ENCODE peak calls at places on chromosomes 11 and 22, in four cellular contexts. One of them, this sample, is unnamed.

GRCh38 chr11:706439-706956 is 467 bp downstream of the EPS8L2 start:
- DNase-seq in body of pancreas: peak; percentile 59
- DNase-seq in HepG2: no peak
- DNase-seq in stomach: peak; percentile 52
- DNase-seq in this sample: peak; percentile 53

GRCh38 chr11:124740277-124740882 is 638 bp downstream of the NRGN start:
- DNase-seq in body of pancreas: no peak
- DNase-seq in stomach: no peak
- DNase-seq in HepG2: no peak
- DNase-seq in this sample: peak; percentile 60

GRCh38 chr22:46602025-46602424 is 18.2 kb upstream of the GRAMD4 start:
- DNase-seq in body of pancreas: no peak
- DNase-seq in HepG2: no peak
- DNase-seq in stomach: no peak
- DNase-seq in this sample: no peak

GRCh38 chr11:12220305-12220704 is 109.9 kb downstream of the MICAL2 start:
- DNase-seq in stomach: peak; percentile 67
- DNase-seq in body of pancreas: peak; percentile 78
- DNase-seq in HepG2: no peak
- DNase-seq in this sample: peak; percentile 45

GRCh38 chr11:103851166-103851651 is 185.2 kb upstream of the DDI1 start:
- DNase-seq in body of pancreas: peak; percentile 48
- DNase-seq in HepG2: no peak
- DNase-seq in stomach: no peak
- DNase-seq in this sample: no peak

GRCh38 chr11:6298605-6299004 is 21.7 kb downstream of the CAVIN3 start:
- DNase-seq in body of pancreas: peak; percentile 85
- DNase-seq in stomach: peak; percentile 82
- DNase-seq in HepG2: peak; percentile 38
- DNase-seq in this sample: peak; percentile 32

GRCh38 chr11:34915136-34916013 is 804 bp downstream of the APIP start:
- DNase-seq in HepG2: no peak
- DNase-seq in stomach: no peak
- DNase-seq in body of pancreas: no peak
- DNase-seq in this sample: no peak

GRCh38 chr22:42895541-42895981 is 38.5 kb upstream of the ARFGAP3 start:
- DNase-seq in stomach: no peak
- DNase-seq in HepG2: no peak
- DNase-seq in body of pancreas: peak; percentile 58
- DNase-seq in this sample: peak; percentile 17

GRCh38 chr11:10942621-10943020 is 84.8 kb upstream of the ZBED5 start:
- DNase-seq in HepG2: no peak
- DNase-seq in stomach: no peak
- DNase-seq in body of pancreas: no peak
- DNase-seq in this sample: no peak

GRCh38 chr11:111081021-111081511 is 164.5 kb upstream of the POU2AF2 start:
- DNase-seq in stomach: no peak
- DNase-seq in HepG2: no peak
- DNase-seq in body of pancreas: no peak
- DNase-seq in this sample: peak; percentile 72

GRCh38 chr11:74696932-74697687 is 34.1 kb downstream of the CHRDL2 start:
- DNase-seq in HepG2: peak; percentile 26
- DNase-seq in body of pancreas: peak; percentile 87
- DNase-seq in stomach: peak; percentile 77
- DNase-seq in this sample: peak; percentile 73

GRCh38 chr22:32697331-32697995 is 104.0 kb upstream of the TIMP3 start:
- DNase-seq in HepG2: peak; percentile 88
- DNase-seq in stomach: no peak
- DNase-seq in body of pancreas: no peak
- DNase-seq in this sample: no peak

GRCh38 chr11:130472434-130472961 is 24.1 kb downstream of the ADAMTS15 start:
- DNase-seq in HepG2: no peak
- DNase-seq in body of pancreas: no peak
- DNase-seq in stomach: no peak
- DNase-seq in this sample: no peak

GRCh38 chr22:42321908-42322561 is 51.6 kb upstream of the TCF20 start:
- DNase-seq in stomach: no peak
- DNase-seq in HepG2: no peak
- DNase-seq in body of pancreas: no peak
- DNase-seq in this sample: no peak

GRCh38 chr11:31702966-31703365 is 108.2 kb downstream of the PAX6 start:
- DNase-seq in stomach: no peak
- DNase-seq in body of pancreas: no peak
- DNase-seq in HepG2: peak; percentile 16
- DNase-seq in this sample: no peak

GRCh38 chr11:64251986-64252837 is 882 bp downstream of the PLCB3 start:
- DNase-seq in HepG2: no peak
- DNase-seq in body of pancreas: peak; percentile 59
- DNase-seq in stomach: peak; percentile 78
- DNase-seq in this sample: peak; percentile 63

GRCh38 chr22:28874816-28875320 is 8.5 kb upstream of the ZNRF3 start:
- DNase-seq in stomach: no peak
- DNase-seq in HepG2: no peak
- DNase-seq in body of pancreas: no peak
- DNase-seq in this sample: no peak

GRCh38 chr22:18113680-18114394 is 3.2 kb downstream of the TUBA8 start:
- DNase-seq in stomach: no peak
- DNase-seq in body of pancreas: no peak
- DNase-seq in HepG2: no peak
- DNase-seq in this sample: no peak

GRCh38 chr11:8793114-8793777 is 110.7 kb downstream of the RPL27A start:
- DNase-seq in body of pancreas: no peak
- DNase-seq in stomach: no peak
- DNase-seq in HepG2: peak; percentile 30
- DNase-seq in this sample: no peak
- H3K4me1 ChIP-seq in body of pancreas: peaks cover 85% of the 10 kb centered on the region
- H3K4me1 ChIP-seq in stomach: peaks cover 98% of the 10 kb centered on the region
- H3K4me1 ChIP-seq in HepG2: peaks cover 50% of the 10 kb centered on the region
- H3K4me1 ChIP-seq in this sample: peaks cover 30% of the 10 kb centered on the region

GRCh38 chr11:78039919-78040671 is 17.0 kb upstream of the KCTD14 start:
- DNase-seq in stomach: peak; percentile 72
- DNase-seq in body of pancreas: peak; percentile 76
- DNase-seq in HepG2: peak; percentile 67
- DNase-seq in this sample: peak; percentile 85
- TF ChIP-seq POLR2A in stomach: no peak
- TF ChIP-seq POLR2A in body of pancreas: no peak
- TF ChIP-seq POLR2A in HepG2: no peak
- TF ChIP-seq POLR2A in this sample: no peak

GRCh38 chr11:36391062-36391461 is 95.0 kb downstream of the PRR5L start:
- DNase-seq in stomach: no peak
- DNase-seq in body of pancreas: no peak
- DNase-seq in HepG2: no peak
- DNase-seq in this sample: no peak

GRCh38 chr11:36398261-36398953 is 102.3 kb downstream of the PRR5L start:
- DNase-seq in HepG2: no peak
- DNase-seq in body of pancreas: no peak
- DNase-seq in stomach: no peak
- DNase-seq in this sample: no peak

GRCh38 chr11:36394056-36394455 is 98.0 kb downstream of the PRR5L start:
- DNase-seq in stomach: no peak
- DNase-seq in HepG2: no peak
- DNase-seq in body of pancreas: no peak
- DNase-seq in this sample: no peak

GRCh38 chr11:36399236-36399635 is 103.1 kb downstream of the PRR5L start:
- DNase-seq in body of pancreas: no peak
- DNase-seq in HepG2: no peak
- DNase-seq in stomach: no peak
- DNase-seq in this sample: peak; percentile 34

DNA sequence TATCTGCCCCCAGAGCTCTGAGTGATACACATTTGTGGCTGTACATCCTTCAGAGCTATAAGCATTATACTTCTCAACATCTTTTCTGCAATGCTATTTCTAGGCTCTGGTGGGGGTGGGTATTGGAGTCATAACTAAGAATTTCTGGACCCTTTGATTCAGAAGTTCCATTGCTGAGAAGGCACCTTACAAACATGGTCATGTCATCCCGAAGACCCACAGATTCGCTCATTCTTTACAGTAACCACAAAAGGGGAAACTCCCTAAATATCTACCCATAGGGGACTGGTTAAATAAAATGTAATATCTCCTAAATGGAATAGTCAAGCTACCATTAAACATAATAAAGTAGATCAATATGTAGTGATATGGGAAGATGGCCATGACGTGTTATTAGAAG is 98.8 kb downstream of the PRR5L start:
- DNase-seq in HepG2: no peak
- DNase-seq in stomach: no peak
- DNase-seq in body of pancreas: no peak
- DNase-seq in this sample: no peak
- H3K4me1 ChIP-seq in HepG2: no peaks in the 10 kb centered on the region
- H3K4me1 ChIP-seq in stomach: no peaks in the 10 kb centered on the region
- H3K4me1 ChIP-seq in body of pancreas: no peaks in the 10 kb centered on the region
- H3K4me1 ChIP-seq in this sample: peaks cover 3% of the 10 kb centered on the region

GRCh38 chr22:38315801-38316339 is 1.4 kb downstream of the CSNK1E start:
- DNase-seq in HepG2: no peak
- DNase-seq in body of pancreas: no peak
- DNase-seq in stomach: no peak
- DNase-seq in this sample: peak; percentile 9
- TF ChIP-seq POLR2A in HepG2: no peak
- TF ChIP-seq POLR2A in body of pancreas: no peak
- TF ChIP-seq POLR2A in stomach: no peak
- TF ChIP-seq POLR2A in this sample: no peak

GRCh38 chr11:33912405-33913361 is 20.8 kb upstream of the LMO2 start:
- DNase-seq in stomach: no peak
- DNase-seq in HepG2: no peak
- DNase-seq in body of pancreas: no peak
- DNase-seq in this sample: no peak

GRCh38 chr11:33910960-33911339 is 19.1 kb upstream of the LMO2 start:
- DNase-seq in body of pancreas: no peak
- DNase-seq in HepG2: no peak
- DNase-seq in stomach: no peak
- DNase-seq in this sample: no peak

GRCh38 chr11:33907419-33907818 is 15.5 kb upstream of the LMO2 start:
- DNase-seq in stomach: no peak
- DNase-seq in HepG2: no peak
- DNase-seq in body of pancreas: no peak
- DNase-seq in this sample: no peak

GRCh38 chr11:33909552-33909951 is 17.7 kb upstream of the LMO2 start:
- DNase-seq in body of pancreas: no peak
- DNase-seq in stomach: no peak
- DNase-seq in HepG2: no peak
- DNase-seq in this sample: no peak

DNA sequence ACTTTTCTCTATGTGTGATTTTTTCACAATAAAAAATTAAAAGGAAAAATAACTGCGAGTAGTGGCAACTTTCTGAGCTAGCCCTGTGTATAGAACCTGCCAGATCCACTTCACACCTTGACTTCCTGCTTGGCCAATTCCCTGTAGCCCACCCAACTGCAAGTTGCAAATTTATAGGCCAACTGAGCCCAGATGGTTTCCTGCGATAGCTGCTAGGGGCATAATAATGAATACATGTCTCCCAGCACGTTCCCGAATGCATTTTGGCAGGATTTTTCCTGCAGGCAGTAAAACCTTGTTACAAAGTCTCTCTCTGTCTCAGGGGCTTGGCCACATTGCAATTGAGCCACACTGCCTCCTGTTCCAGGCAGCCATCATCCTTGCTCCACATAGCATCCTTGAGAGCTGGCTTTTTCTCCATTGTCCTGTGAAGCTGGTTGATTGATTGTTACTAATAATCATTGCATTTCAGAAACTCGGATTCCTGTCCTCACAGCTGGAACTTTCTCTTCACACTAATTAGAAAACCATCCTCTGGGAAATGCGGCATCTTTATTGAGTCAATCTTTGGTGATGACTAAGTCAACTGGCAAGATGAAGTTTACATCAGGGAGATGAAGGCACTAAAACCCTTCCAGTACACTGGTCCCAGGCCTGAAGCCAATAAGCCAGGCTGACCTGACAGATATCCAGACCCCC is 18.5 kb upstream of the LMO2 start:
- DNase-seq in HepG2: no peak
- DNase-seq in body of pancreas: no peak
- DNase-seq in stomach: no peak
- DNase-seq in this sample: no peak
- H3K4me1 ChIP-seq in HepG2: no peaks in the 10 kb centered on the region
- H3K4me1 ChIP-seq in body of pancreas: no peaks in the 10 kb centered on the region
- H3K4me1 ChIP-seq in stomach: peaks cover 9% of the 10 kb centered on the region
- H3K4me1 ChIP-seq in this sample: no peaks in the 10 kb centered on the region

GRCh38 chr22:20130319-20130718 is 1.3 kb upstream of the ZDHHC8 start:
- DNase-seq in stomach: no peak
- DNase-seq in HepG2: no peak
- DNase-seq in body of pancreas: peak; percentile 39
- DNase-seq in this sample: no peak

GRCh38 chr22:20129747-20130014 is 1.9 kb upstream of the ZDHHC8 start:
- DNase-seq in HepG2: no peak
- DNase-seq in body of pancreas: no peak
- DNase-seq in stomach: no peak
- DNase-seq in this sample: no peak

GRCh38 chr22:20128619-20128901 is 3.0 kb upstream of the ZDHHC8 start:
- DNase-seq in stomach: no peak
- DNase-seq in HepG2: no peak
- DNase-seq in body of pancreas: no peak
- DNase-seq in this sample: no peak

GRCh38 chr22:20127869-20128618 is 3.6 kb upstream of the ZDHHC8 start:
- DNase-seq in HepG2: no peak
- DNase-seq in body of pancreas: no peak
- DNase-seq in stomach: no peak
- DNase-seq in this sample: no peak

DNA sequence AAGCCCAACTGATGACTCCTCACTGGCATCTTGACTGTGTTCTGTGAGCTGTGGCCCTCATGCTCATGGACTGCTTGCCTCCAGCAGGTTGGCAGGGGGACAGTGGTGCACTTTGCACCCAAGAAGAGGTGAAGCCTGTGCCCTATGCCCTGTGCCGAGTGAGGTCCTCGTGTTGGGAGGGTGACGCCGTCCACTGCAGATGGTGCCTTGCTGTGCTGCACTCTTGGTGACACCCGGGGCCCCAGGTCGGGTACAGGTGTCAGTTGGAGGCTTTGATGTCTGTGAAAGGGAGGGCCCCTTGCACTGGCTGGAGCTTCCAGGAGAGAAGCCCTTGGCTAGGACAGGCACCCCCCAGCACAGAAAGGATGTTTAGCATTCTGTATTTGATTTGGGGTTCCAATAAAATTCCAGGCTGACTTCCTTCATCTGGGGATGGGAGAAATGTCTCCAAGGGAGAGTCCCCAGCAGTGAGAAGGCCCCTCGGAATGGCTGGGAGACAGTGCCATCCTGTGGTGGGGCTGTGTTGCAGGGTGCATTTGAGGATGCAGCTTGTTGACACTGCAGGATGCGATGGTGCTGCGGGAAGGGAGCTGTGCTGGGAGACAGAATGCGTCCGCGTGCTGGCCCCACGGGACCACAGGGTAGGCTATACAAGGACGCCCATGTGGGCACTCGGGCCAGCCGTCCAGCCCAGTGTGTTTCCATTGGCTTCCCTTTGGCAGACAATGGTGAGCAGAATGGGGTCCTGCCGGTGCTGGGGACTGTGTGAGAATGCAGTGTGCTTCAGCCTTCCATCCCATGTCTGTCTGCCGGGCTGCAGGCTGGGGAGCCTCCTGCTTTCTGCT is 2.5 kb upstream of the ZDHHC8 start:
- DNase-seq in body of pancreas: peak; percentile 55
- DNase-seq in HepG2: peak; percentile 49
- DNase-seq in stomach: peak; percentile 37
- DNase-seq in this sample: peak; percentile 27
- TF ChIP-seq POLR2A in body of pancreas: no peak
- TF ChIP-seq POLR2A in HepG2: peak; percentile 71
- TF ChIP-seq POLR2A in stomach: no peak
- TF ChIP-seq POLR2A in this sample: no peak